ENCODE peak calls at places on chromosomes 5 and 9, in seven cellular contexts. One of them, this sample, is unnamed.
A peak's percentile ranks its signal among the peaks of the same experiment; 100 is the strongest.

GRCh38 chr5:175743676-175744210 is 85.9 kb downstream of the HRH2 start:
- DNase-seq in heart left ventricle: no peak
- DNase-seq in putamen: no peak
- DNase-seq in HFF-Myc: no peak
- DNase-seq in RKO: peak; percentile 35
- DNase-seq in A549: peak; percentile 31
- DNase-seq in EH: peak; percentile 20
- DNase-seq in this sample: no peak

GRCh38 chr9:86324308-86324707 is 29.9 kb downstream of the TUT7 start:
- DNase-seq in HFF-Myc: no peak
- DNase-seq in RKO: no peak
- DNase-seq in EH: peak; percentile 69
- DNase-seq in heart left ventricle: no peak
- DNase-seq in A549: no peak
- DNase-seq in putamen: peak; percentile 38
- DNase-seq in this sample: no peak

GRCh38 chr9:133818444-133818843 is 80.3 kb upstream of the SARDH start:
- DNase-seq in HFF-Myc: no peak
- DNase-seq in putamen: no peak
- DNase-seq in RKO: peak; percentile 21
- DNase-seq in A549: peak; percentile 12
- DNase-seq in EH: peak; percentile 19
- DNase-seq in heart left ventricle: peak; percentile 32
- DNase-seq in this sample: no peak

GRCh38 chr5:83720805-83721431 is at the start of gene HAPLN1:
- DNase-seq in RKO: no peak
- DNase-seq in heart left ventricle: no peak
- DNase-seq in EH: no peak
- DNase-seq in A549: no peak
- DNase-seq in HFF-Myc: no peak
- DNase-seq in putamen: no peak
- DNase-seq in this sample: no peak

GRCh38 chr5:69032009-69032408 is 61.8 kb upstream of the SLC30A5 start:
- DNase-seq in putamen: no peak
- DNase-seq in A549: peak; percentile 20
- DNase-seq in RKO: peak; percentile 15
- DNase-seq in HFF-Myc: no peak
- DNase-seq in EH: no peak
- DNase-seq in heart left ventricle: no peak
- DNase-seq in this sample: no peak

GRCh38 chr5:31237159-31237558 is 43.7 kb downstream of the CDH6 start:
- DNase-seq in HFF-Myc: no peak
- DNase-seq in A549: peak; percentile 11
- DNase-seq in EH: peak; percentile 56
- DNase-seq in heart left ventricle: no peak
- DNase-seq in RKO: no peak
- DNase-seq in putamen: no peak
- DNase-seq in this sample: no peak

GRCh38 chr9:137141050-137141810 is 2.3 kb downstream of the GRIN1 start:
- DNase-seq in putamen: no peak
- DNase-seq in heart left ventricle: peak; percentile 50
- DNase-seq in EH: no peak
- DNase-seq in HFF-Myc: no peak
- DNase-seq in RKO: no peak
- DNase-seq in A549: no peak
- DNase-seq in this sample: no peak

GRCh38 chr9:108040783-108041182 is 551.2 kb upstream of the KLF4 start:
- DNase-seq in RKO: peak; percentile 22
- DNase-seq in A549: peak; percentile 26
- DNase-seq in EH: peak; percentile 62
- DNase-seq in putamen: no peak
- DNase-seq in heart left ventricle: no peak
- DNase-seq in HFF-Myc: no peak
- DNase-seq in this sample: no peak

GRCh38 chr9:113920872-113921271 is 44.8 kb downstream of the ZNF618 start:
- DNase-seq in A549: no peak
- DNase-seq in HFF-Myc: no peak
- DNase-seq in heart left ventricle: no peak
- DNase-seq in EH: no peak
- DNase-seq in putamen: no peak
- DNase-seq in RKO: no peak
- DNase-seq in this sample: no peak

GRCh38 chr9:127650511-127650910 is 38.4 kb downstream of the STXBP1 start:
- DNase-seq in heart left ventricle: no peak
- DNase-seq in putamen: no peak
- DNase-seq in A549: no peak
- DNase-seq in HFF-Myc: peak; percentile 15
- DNase-seq in EH: no peak
- DNase-seq in RKO: no peak
- DNase-seq in this sample: no peak

GRCh38 chr5:133947431-133947841 is 21.0 kb downstream of the C5orf15 start:
- DNase-seq in HFF-Myc: no peak
- DNase-seq in RKO: no peak
- DNase-seq in EH: peak; percentile 59
- DNase-seq in putamen: no peak
- DNase-seq in heart left ventricle: no peak
- DNase-seq in A549: no peak
- DNase-seq in this sample: no peak

GRCh38 chr5:145965804-145966203 is 29.4 kb downstream of the SH3RF2 start:
- DNase-seq in HFF-Myc: no peak
- DNase-seq in EH: no peak
- DNase-seq in A549: no peak
- DNase-seq in RKO: no peak
- DNase-seq in putamen: no peak
- DNase-seq in heart left ventricle: no peak
- DNase-seq in this sample: no peak

GRCh38 chr9:113851860-113852259 is 24.2 kb upstream of the ZNF618 start:
- DNase-seq in heart left ventricle: no peak
- DNase-seq in putamen: no peak
- DNase-seq in A549: no peak
- DNase-seq in HFF-Myc: no peak
- DNase-seq in RKO: peak; percentile 20
- DNase-seq in EH: no peak
- DNase-seq in this sample: no peak

GRCh38 chr5:90220554-90220953 is 189.0 kb downstream of the CETN3 start:
- DNase-seq in RKO: no peak
- DNase-seq in heart left ventricle: no peak
- DNase-seq in putamen: no peak
- DNase-seq in EH: no peak
- DNase-seq in HFF-Myc: no peak
- DNase-seq in A549: no peak
- DNase-seq in this sample: no peak